ENCODE peak calls at places on chromosomes 6 and 20, in seven cellular contexts. C is astrocyte of the cerebellum; R is NCI-H1092 treated with DMSO at 0.1 percent for 48 hours; K is HFF-Myc; N is activated CD4-positive, alpha-beta T cell treated with anti-CD3 and anti-CD28 coated beads, Interleukin-2, amount 50 U/mL, for 1 hour; W is CD8-positive, alpha-beta memory T cell; F is testis. O is an unnamed sample.

GRCh38 chr6:155185544-155185943 is 78.3 kb upstream of the CLDN20 start:
- DNase-seq in C (no peak), R (no peak), K (no peak), N (no peak), W (no peak), F (no peak), O (no peak)

GRCh38 chr6:154874684-154875594 is 120.2 kb upstream of the TIAM2 start:
- DNase-seq in C (no peak), R (no peak), K (no peak), N (no peak), W (no peak), F (no peak), O (no peak)

GRCh38 chr20:32153156-32153665 is 43.7 kb downstream of the TM9SF4 start:
- DNase-seq in C (no peak), R (no peak), K (no peak), N (no peak), W (no peak), F (no peak), O (no peak)

GRCh38 chr6:39226606-39227300 is 2.5 kb downstream of the KCNK5 start:
- DNase-seq in C (no peak), R (no peak), K (no peak), N (no peak), W (no peak), F (no peak), O (no peak)

GRCh38 chr20:53981752-53982437 is 88.5 kb downstream of the BCAS1 start:
- DNase-seq in C (no peak), R (no peak), K (no peak), N (no peak), W (no peak), F (no peak), O (no peak)

GRCh38 chr6:157258878-157259277 is 64.4 kb downstream of the TMEM242 start:
- DNase-seq in C (no peak), R (no peak), K (no peak), N (no peak), W (peak), F (no peak), O (peak)

GRCh38 chr6:111566873-111567517 is 38.7 kb downstream of the TRAF3IP2 start:
- DNase-seq in C (no peak), R (peak), K (no peak), N (no peak), W (no peak), F (peak), O (peak)

GRCh38 chr20:20452254-20452676 is 84.4 kb downstream of the INSM1 start:
- DNase-seq in C (peak), R (peak), K (peak), N (peak), W (peak), F (peak), O (peak)

GRCh38 chr6:34570066-34570833 is 14.1 kb upstream of the SPDEF start:
- DNase-seq in C (no peak), R (no peak), K (no peak), N (no peak), W (no peak), F (no peak), O (no peak)

GRCh38 chr6:149990672-149991402 is 27.1 kb downstream of the ULBP1 start:
- DNase-seq in C (no peak), R (no peak), K (no peak), N (no peak), W (no peak), F (peak), O (peak)

GRCh38 chr6:166942393-166943168 is 13.8 kb downstream of the RNASET2 start:
- DNase-seq in C (no peak), R (no peak), K (no peak), N (peak), W (no peak), F (no peak), O (peak)

GRCh38 chr6:144647971-144648651 is 363.0 kb downstream of the UTRN start:
- DNase-seq in C (no peak), R (no peak), K (no peak), N (no peak), W (no peak), F (no peak), O (no peak)

GRCh38 chr6:124879992-124880355 is 82.3 kb upstream of the RNF217 start:
- DNase-seq in C (no peak), R (no peak), K (no peak), N (no peak), W (no peak), F (no peak), O (no peak)

GRCh38 chr6:87122477-87122876 is 27.6 kb upstream of the CGA start:
- DNase-seq in C (no peak), R (no peak), K (no peak), N (no peak), W (no peak), F (peak), O (no peak)

GRCh38 chr20:45011108-45011526 is 44.8 kb downstream of the STK4 start:
- DNase-seq in C (peak), R (peak), K (no peak), N (peak), W (peak), F (peak), O (peak)

GRCh38 chr6:83464741-83465140 is 33.9 kb upstream of the ME1 start:
- DNase-seq in C (no peak), R (no peak), K (no peak), N (no peak), W (no peak), F (no peak), O (no peak)

GRCh38 chr20:13028001-13028400 is 19.2 kb downstream of the SPTLC3 start:
- DNase-seq in C (no peak), R (no peak), K (no peak), N (no peak), W (no peak), F (no peak), O (no peak)

GRCh38 chr20:44033344-44033743 is 118.7 kb downstream of the TOX2 start:
- DNase-seq in C (no peak), R (no peak), K (no peak), N (no peak), W (no peak), F (no peak), O (peak)

GRCh38 chr6:91486200-91486599 is 899.3 kb upstream of the MAP3K7 start:
- DNase-seq in C (no peak), R (no peak), K (no peak), N (no peak), W (no peak), F (no peak), O (no peak)

O was measured in activated CD4-positive, alpha-beta memory T cell treated with anti-CD3 and anti-CD28 coated beads, Interleukin-2, amount 10 ng/mL, durations not matched to agents 7 days and 5 days.